ENCODE peak calls at places on chromosomes 1 and 21, in seven cellular contexts. T is naive thymus-derived CD8-positive, alpha-beta T cell; B is activated T-cell treated with anti-CD3 and anti-CD28 coated beads for 1 hour; W is CD8-positive, alpha-beta T cell; A is activated CD4-positive, alpha-beta T cell treated with anti-CD3 and anti-CD28 coated beads, Interleukin-2, amount 50 U/mL, for 48 hours; X is iris pigment epithelial cell; S is NCI-H1417. R is an unnamed sample.
A peak's percentile ranks its signal among the peaks of the same experiment; 100 is the strongest.

GRCh38 chr1:154957258-154957657 is 1.4 kb upstream of the PBXIP1 start:
- DNase-seq in T (no peak), S (no peak), A (no peak), B (no peak), W (no peak), X (no peak), R (no peak)

GRCh38 chr1:74193908-74194307 is 4.1 kb downstream of the LRRIQ3 start:
- DNase-seq in S (no peak), W (no peak), A (no peak), X (peak; percentile 63), T (no peak), B (no peak), R (no peak)

GRCh38 chr1:41622859-41623732 is 138.6 kb upstream of the EDN2 start:
- DNase-seq in B (no peak), A (no peak), W (no peak), X (peak; percentile 29), T (no peak), S (no peak), R (no peak)

GRCh38 chr1:155177192-155177917 is 3.7 kb downstream of the TRIM46 start:
- DNase-seq in X (no peak), S (no peak), B (no peak), T (no peak), W (no peak), A (no peak), R (no peak)

GRCh38 chr1:220734571-220735326 is 13.4 kb upstream of the MTARC2 start:
- DNase-seq in W (no peak), B (no peak), A (no peak), S (no peak), X (peak; percentile 90), T (no peak), R (no peak)

GRCh38 chr21:45592208-45592619 is 50.0 kb upstream of the SLC19A1 start:
- DNase-seq in B (peak; percentile 44), X (peak; percentile 11), T (peak; percentile 62), W (peak; percentile 37), A (peak; percentile 67), S (no peak), R (peak; percentile 54)

GRCh38 chr1:198880397-198880796 is 241.6 kb downstream of the PTPRC start:
- DNase-seq in X (peak; percentile 89), S (no peak), T (no peak), A (no peak), B (no peak), W (no peak), R (no peak)

GRCh38 chr1:11245904-11246726 is 16.2 kb downstream of the MTOR start:
- DNase-seq in W (no peak), X (no peak), B (no peak), A (no peak), T (no peak), S (peak; percentile 35), R (no peak)

GRCh38 chr1:39617488-39618049 is 21.9 kb downstream of the HEYL start:
- DNase-seq in S (no peak), B (no peak), T (no peak), A (no peak), X (no peak), W (no peak), R (no peak)

GRCh38 chr1:199123615-199124014 is 484.8 kb downstream of the PTPRC start:
- DNase-seq in B (no peak), S (no peak), W (no peak), T (no peak), A (no peak), X (peak; percentile 54), R (no peak)

GRCh38 chr1:24897263-24898151 is 32.6 kb downstream of the RUNX3 start:
- DNase-seq in W (no peak), B (no peak), A (no peak), T (no peak), X (no peak), S (no peak), R (no peak)

GRCh38 chr1:204920511-204920910 is 49.8 kb downstream of the NFASC start:
- DNase-seq in T (no peak), B (no peak), X (no peak), S (no peak), A (no peak), W (no peak), R (no peak)

GRCh38 chr21:45576838-45577737 is 34.8 kb upstream of the SLC19A1 start:
- DNase-seq in A (no peak), X (no peak), S (no peak), T (no peak), W (no peak), B (no peak), R (no peak)

GRCh38 chr1:41835488-41835887 is 83.2 kb downstream of the HIVEP3 start:
- DNase-seq in S (no peak), T (no peak), B (no peak), W (no peak), X (no peak), A (no peak), R (no peak)

GRCh38 chr1:17201201-17202021 is 3.5 kb upstream of the PADI1 start:
- DNase-seq in X (no peak), A (peak; percentile 19), W (no peak), B (no peak), S (no peak), T (peak; percentile 35), R (no peak)

GRCh38 chr1:51433269-51433971 is 85.6 kb downstream of the EPS15 start:
- DNase-seq in X (no peak), A (no peak), S (no peak), T (no peak), W (no peak), B (no peak), R (no peak)

GRCh38 chr1:206769331-206769731 is 1.2 kb upstream of the IL19 start:
- DNase-seq in T (peak; percentile 46), B (peak; percentile 16), W (no peak), S (no peak), X (no peak), A (peak; percentile 61), R (no peak)

GRCh38 chr1:98940680-98941079 is 64.0 kb downstream of the PLPPR5 start:
- DNase-seq in W (no peak), B (no peak), S (no peak), X (peak; percentile 84), A (peak; percentile 12), T (no peak), R (no peak)

GRCh38 chr1:39436842-39437241 is 54.6 kb upstream of the BMP8A start:
- DNase-seq in B (no peak), A (no peak), W (no peak), X (no peak), T (no peak), S (no peak), R (no peak)

GRCh38 chr1:68782890-68783289 is 286.0 kb upstream of the DEPDC1 start:
- DNase-seq in W (no peak), A (no peak), T (no peak), B (no peak), X (no peak), S (no peak), R (no peak)

GRCh38 chr1:69513621-69514020 is 54.1 kb upstream of the LRRC7 start:
- DNase-seq in S (no peak), X (peak; percentile 11), T (no peak), A (no peak), W (no peak), B (no peak), R (no peak)

GRCh38 chr1:157992031-157992568 is 1.3 kb upstream of the KIRREL1 start:
- DNase-seq in A (peak; percentile 49), B (peak; percentile 20), W (no peak), X (peak; percentile 60), T (peak; percentile 37), S (peak; percentile 5), R (peak; percentile 22)

GRCh38 chr1:28078680-28079626 is 9.5 kb downstream of the EYA3 start:
- DNase-seq in S (no peak), X (peak; percentile 94), T (no peak), B (no peak), A (no peak), W (no peak), R (no peak)

GRCh38 chr21:39662411-39662953 is 49.7 kb downstream of the B3GALT5 start:
- DNase-seq in A (no peak), T (no peak), X (no peak), S (no peak), B (no peak), W (no peak), R (no peak)

GRCh38 chr1:103218369-103218768 is 110.0 kb upstream of the COL11A1 start:
- DNase-seq in X (no peak), B (no peak), W (no peak), S (no peak), A (no peak), T (no peak), R (no peak)

GRCh38 chr1:2229921-2230700 is 2.0 kb downstream of the SKI start:
- DNase-seq in B (no peak), A (no peak), W (no peak), S (no peak), X (peak; percentile 54), T (no peak), R (no peak)

GRCh38 chr1:156444407-156445001 is 56.1 kb downstream of the MEF2D start:
- DNase-seq in S (no peak), B (no peak), X (no peak), A (peak; percentile 40), T (no peak), W (no peak), R (no peak)

GRCh38 chr1:41827991-41828570 is 90.6 kb downstream of the HIVEP3 start:
- DNase-seq in A (no peak), T (no peak), X (no peak), B (no peak), W (no peak), S (no peak), R (no peak)

GRCh38 chr21:46149205-46149901 is 6.0 kb downstream of the FTCD start:
- DNase-seq in S (no peak), T (no peak), B (no peak), A (no peak), X (no peak), W (no peak), R (no peak)

GRCh38 chr1:68010543-68010942 is 39.9 kb downstream of the DIRAS3 start:
- DNase-seq in X (no peak), W (no peak), S (peak; percentile 11), A (no peak), B (no peak), T (no peak), R (no peak)

GRCh38 chr1:205438213-205439158 is 16.6 kb upstream of the LEMD1 start:
- DNase-seq in X (peak; percentile 75), W (no peak), T (no peak), B (no peak), A (no peak), S (peak; percentile 51), R (no peak)

GRCh38 chr1:154466879-154467767 is 34.9 kb upstream of the TDRD10 start:
- DNase-seq in S (no peak), T (no peak), A (no peak), B (no peak), W (no peak), X (no peak), R (no peak)

GRCh38 chr1:10682449-10683365 is 113.7 kb downstream of the CASZ1 start:
- DNase-seq in S (peak; percentile 54), W (no peak), B (no peak), A (no peak), X (no peak), T (no peak), R (no peak)

GRCh38 chr1:9246841-9247785 is 12.5 kb downstream of the H6PD start:
- DNase-seq in T (no peak), W (no peak), X (no peak), B (no peak), A (no peak), S (no peak), R (no peak)

GRCh38 chr1:70003509-70003908 is 201.9 kb downstream of the LRRC40 start:
- DNase-seq in S (no peak), A (no peak), X (no peak), W (no peak), T (no peak), B (no peak), R (no peak)

R was measured in activated gamma-delta T cell treated with anti-CD3 and anti-CD28 coated beads, Interleukin-2, amount 50 U/mL, for 16 hours.